ENCODE peak calls at places on chromosomes 5 and 9, in five cellular contexts. Q is PC-3, X is brain microvascular endothelial cell, H is lower leg skin, E is IMR-90. T is an unnamed sample.

GRCh38 chr9:110575952-110576351 is 3.6 kb downstream of the SVEP1 start:
- DNase-seq in H (no peak), Q (no peak), X (no peak), E (no peak), T (no peak)

GRCh38 chr5:1118738-1119137 is 6.9 kb upstream of the SLC12A7 start:
- DNase-seq in E (no peak), H (no peak), X (no peak), Q (no peak), T (no peak)

GRCh38 chr5:148653840-148654781 is at the start of gene HTR4:
- DNase-seq in H (no peak), X (no peak), Q (no peak), E (no peak), T (no peak)

GRCh38 chr5:123673107-123673506 is 161.1 kb downstream of the CSNK1G3 start:
- DNase-seq in E (no peak), X (no peak), Q (no peak), H (no peak), T (no peak)

GRCh38 chr5:1001406-1002270 is 7.0 kb upstream of the NKD2 start:
- DNase-seq in X (no peak), E (no peak), Q (no peak), H (peak), T (no peak)

GRCh38 chr5:173395257-173395932 is 67.2 kb upstream of the STC2 start:
- DNase-seq in E (peak), Q (peak), H (peak), X (peak), T (peak)

GRCh38 chr9:129173296-129174101 is 4.6 kb downstream of the IER5L start:
- DNase-seq in H (no peak), E (no peak), X (no peak), Q (no peak), T (no peak)

GRCh38 chr9:128091144-128091543 is 23.1 kb downstream of the SLC25A25 start:
- DNase-seq in H (peak), E (peak), Q (no peak), X (peak), T (peak)

GRCh38 chr5:158538506-158539074 is 561.1 kb downstream of the EBF1 start:
- DNase-seq in H (no peak), Q (no peak), X (no peak), E (no peak), T (no peak)

GRCh38 chr5:172773481-172774469 is 2.8 kb upstream of the DUSP1 start:
- DNase-seq in H (peak), Q (no peak), E (peak), X (peak), T (peak)

GRCh38 chr9:37969130-37969529 is 65.2 kb upstream of the SLC25A51 start:
- DNase-seq in H (no peak), Q (no peak), E (peak), X (peak), T (peak)
- TF ChIP-seq CTCF in H (no peak), Q (no peak), E (no peak), X (no peak), T (no peak)

GRCh38 chr5:67437905-67438845 is 241.6 kb upstream of the CD180 start:
- DNase-seq in X (no peak), Q (no peak), E (no peak), H (no peak), T (peak)
- H3K4me3 ChIP-seq in X (no peak), Q (no peak), E (no peak), H (no peak), T (no peak)

DNA sequence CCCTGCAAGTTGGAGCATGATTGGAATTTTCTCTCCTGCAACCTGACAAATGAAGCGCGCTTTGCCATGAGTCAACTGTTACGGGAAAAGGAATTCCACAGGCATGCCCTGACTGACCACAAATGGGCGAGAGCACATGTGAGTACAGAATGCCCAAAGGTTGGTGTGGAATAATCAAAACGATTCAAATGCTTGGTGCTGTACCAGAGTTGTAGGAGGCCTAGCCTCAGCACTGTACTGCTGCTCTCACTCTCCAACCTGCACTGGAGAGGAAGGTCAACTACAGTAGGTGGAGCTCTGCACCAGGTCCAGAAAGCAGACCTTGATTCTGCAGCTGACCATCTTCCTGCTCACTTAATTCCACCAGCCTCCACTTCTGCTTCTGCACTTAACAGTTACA is 406.9 kb upstream of the ACTBL2 start:
- DNase-seq in E (peak), X (peak), Q (peak), H (no peak), T (peak)
- TF ChIP-seq CTCF in E (no peak), X (peak), Q (peak), H (no peak), T (peak)

GRCh38 chr5:132372122-132372521 is 2.6 kb downstream of the SLC22A5 start:
- DNase-seq in H (peak), E (no peak), Q (no peak), X (no peak), T (no peak)

GRCh38 chr5:132369471-132370240 is at the start of gene SLC22A5:
- DNase-seq in Q (peak), H (peak), X (no peak), E (peak), T (no peak)

GRCh38 chr5:132372542-132372941 is 3.0 kb downstream of the SLC22A5 start:
- DNase-seq in X (no peak), E (no peak), H (peak), Q (peak), T (no peak)

GRCh38 chr5:132370241-132370820 is 821 bp downstream of the SLC22A5 start:
- DNase-seq in E (no peak), X (no peak), H (no peak), Q (no peak), T (no peak)

DNA sequence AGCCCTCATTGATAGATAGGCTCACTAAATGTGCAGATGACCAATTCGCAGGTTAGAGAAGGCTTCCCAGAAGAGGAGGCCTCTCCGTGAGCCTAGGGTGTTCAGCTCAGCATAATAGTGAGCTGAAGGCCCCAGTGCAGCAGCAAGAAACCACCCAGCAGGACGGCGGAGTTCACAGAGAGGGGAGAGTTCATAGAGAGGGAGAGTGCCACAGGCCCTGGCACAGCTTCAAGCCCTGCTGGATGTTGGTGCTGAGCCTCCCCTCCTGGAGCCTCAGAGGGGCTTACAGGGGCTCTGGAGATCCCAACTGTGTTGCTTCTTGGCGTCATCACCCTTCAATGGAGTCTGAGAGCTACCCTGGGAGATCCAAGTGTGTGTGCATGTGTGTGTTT is 2.1 kb downstream of the SLC22A5 start:
- DNase-seq in Q (no peak), X (no peak), E (no peak), H (peak), T (no peak)
- H3K4me3 ChIP-seq in Q (peak), X (no peak), E (no peak), H (no peak), T (no peak)

GRCh38 chr5:167014657-167015056 is 1276.8 kb upstream of the WWC1 start:
- DNase-seq in Q (no peak), H (no peak), E (no peak), X (no peak), T (no peak)

GRCh38 chr5:167012281-167013034 is 1279.0 kb upstream of the WWC1 start:
- DNase-seq in X (no peak), Q (no peak), H (no peak), E (no peak), T (no peak)

DNA sequence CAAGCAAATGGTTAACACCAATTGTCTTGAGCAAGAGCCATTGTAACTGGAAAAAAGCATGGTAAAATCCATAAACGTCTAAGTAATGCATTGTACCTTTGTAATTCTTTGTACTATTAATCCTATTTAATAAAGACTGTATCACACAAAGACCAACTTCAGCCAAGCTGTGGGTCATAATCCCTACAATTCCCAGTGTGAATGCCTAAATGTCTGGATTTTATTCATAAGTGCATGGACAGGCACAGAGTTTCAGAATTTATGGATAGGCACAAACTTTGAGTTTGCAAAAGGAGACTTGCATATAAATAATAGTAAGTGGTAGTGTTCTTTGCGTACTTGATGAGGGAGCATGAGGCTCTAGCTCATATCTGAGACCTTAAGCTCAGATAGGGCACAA is 1280.2 kb upstream of the WWC1 start:
- DNase-seq in X (no peak), Q (no peak), H (no peak), E (no peak), T (no peak)
- TF ChIP-seq CTCF in X (no peak), Q (no peak), H (no peak), E (no peak), T (no peak)

DNA sequence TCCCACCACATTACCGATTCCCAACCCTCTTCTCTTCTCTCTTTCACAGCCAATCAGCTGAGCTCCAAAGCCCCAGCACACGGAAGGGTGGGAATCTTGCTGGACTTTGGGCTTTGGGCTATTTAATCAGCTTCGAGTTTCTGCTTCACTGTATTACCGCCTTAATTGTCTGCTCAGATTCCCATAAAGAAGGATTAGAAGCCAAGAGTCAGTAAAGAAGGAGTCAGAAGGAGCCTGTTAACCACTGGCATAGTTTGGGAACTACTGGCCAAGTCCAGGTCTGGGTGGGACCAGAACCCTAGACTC is 4.4 kb downstream of the SPRY4 start:
- DNase-seq in H (no peak), X (no peak), Q (no peak), E (no peak), T (no peak)
- H3K4me3 ChIP-seq in H (no peak), X (peak), Q (peak), E (peak), T (peak)

GRCh38 chr5:136058031-136058971 is 29.5 kb downstream of the TGFBI start:
- DNase-seq in H (no peak), E (peak), X (peak), Q (peak), T (peak)
- TF ChIP-seq CTCF in H (no peak), E (peak), X (peak), Q (peak), T (peak)

DNA sequence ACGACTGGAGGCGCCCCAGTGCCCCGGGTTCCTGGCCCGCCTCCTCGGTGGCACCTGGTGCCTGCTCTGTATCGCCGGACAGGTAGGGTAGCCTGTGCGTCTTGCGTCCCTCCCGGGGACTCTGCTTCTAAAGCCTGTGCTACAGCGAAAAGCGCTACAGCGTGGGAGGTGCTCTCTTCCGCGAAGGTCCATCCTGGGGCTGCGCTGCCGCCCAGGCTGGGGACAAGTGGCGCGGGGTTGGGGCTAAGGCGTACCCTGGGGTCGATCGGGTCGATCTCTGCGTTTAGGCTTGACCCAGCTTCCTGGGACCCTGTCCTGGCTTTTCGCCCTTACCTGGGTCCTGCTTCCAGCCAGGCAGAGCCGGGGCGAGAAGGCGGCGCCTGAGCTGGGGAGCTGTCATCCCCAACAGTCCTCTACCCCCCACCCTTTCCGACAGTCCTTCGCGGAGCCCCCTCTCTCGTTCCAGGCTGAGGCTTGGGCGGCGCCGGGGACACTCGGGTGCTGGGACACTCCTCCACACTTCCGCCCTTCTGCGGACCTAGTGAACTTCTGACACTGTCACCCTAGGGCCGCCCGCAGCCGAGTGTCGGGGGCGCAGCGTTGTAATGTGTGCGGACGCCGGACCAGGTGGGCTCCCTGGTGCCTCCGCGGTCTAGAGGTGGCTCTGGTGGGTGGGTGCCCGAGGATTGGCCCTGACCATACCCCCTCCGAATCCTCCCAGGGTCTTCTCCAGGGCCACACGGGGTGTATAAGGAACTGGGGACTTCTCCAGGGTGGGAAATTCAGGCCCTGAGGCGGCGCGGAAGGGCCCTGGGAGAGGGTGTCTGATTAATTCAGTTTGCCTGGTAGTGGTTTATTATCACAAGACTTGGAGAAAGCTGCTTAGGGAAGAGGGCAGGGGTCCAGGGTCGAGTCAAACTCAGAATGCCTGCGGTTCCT is 328.2 kb downstream of the SH3GL2 start:
- DNase-seq in H (no peak), Q (no peak), E (no peak), X (no peak), T (no peak)
- H3K4me3 ChIP-seq in H (no peak), Q (no peak), E (no peak), X (no peak), T (no peak)